ENCODE peak calls at places on chromosomes 1 and 21, in eight cellular contexts. A, H, Z, X, O, C, J and Y are unnamed samples.

GRCh38 chr1:226960944-226961765 is 21.1 kb downstream of the COQ8A start:
- DNase-seq in X (no peak), O (no peak), A (no peak), Z (no peak), C (no peak), H (peak), J (no peak), Y (no peak)

GRCh38 chr1:109723351-109723750 is 11.3 kb downstream of the GSTM5 start:
- DNase-seq in Z (no peak), O (peak), J (no peak), C (peak), H (no peak), X (peak), A (no peak), Y (no peak)

GRCh38 chr1:74689800-74690696 is 16.5 kb upstream of the ERICH3 start:
- DNase-seq in J (no peak), O (peak), C (peak), X (peak), A (no peak), Z (peak), H (no peak), Y (no peak)

GRCh38 chr1:223089250-223089649 is 53.8 kb downstream of the TLR5 start:
- DNase-seq in O (no peak), C (no peak), Z (no peak), J (no peak), H (peak), A (no peak), X (no peak), Y (no peak)

GRCh38 chr1:27760411-27760810 is 12.6 kb upstream of the STX12 start:
- DNase-seq in X (peak), A (no peak), J (no peak), H (no peak), Z (no peak), C (peak), O (no peak), Y (no peak)

GRCh38 chr1:114318951-114319350 is 165.3 kb upstream of the SYT6 start:
- DNase-seq in A (no peak), X (no peak), O (no peak), Z (no peak), C (no peak), J (no peak), H (no peak), Y (no peak)

GRCh38 chr1:166884040-166884642 is 8.1 kb upstream of the TADA1 start:
- DNase-seq in X (peak), O (peak), C (peak), H (peak), Z (no peak), J (peak), A (no peak), Y (no peak)

GRCh38 chr1:231526536-231526935 is 1.9 kb upstream of the TSNAX start:
- DNase-seq in A (no peak), C (no peak), Z (no peak), O (no peak), X (no peak), H (no peak), J (no peak), Y (no peak)

GRCh38 chr1:247295274-247295684 is 36.4 kb downstream of the ZNF496 start:
- DNase-seq in H (no peak), J (no peak), A (no peak), C (peak), O (peak), Z (no peak), X (peak), Y (no peak)

GRCh38 chr1:26373281-26373680 is 731 bp upstream of the ZNF683 start:
- DNase-seq in A (no peak), O (no peak), Z (peak), C (no peak), X (no peak), J (no peak), H (no peak), Y (peak)

GRCh38 chr1:202009326-202010031 is 908 bp upstream of the ELF3 start:
- DNase-seq in X (peak), O (peak), C (peak), J (peak), H (peak), A (peak), Z (peak), Y (peak)

GRCh38 chr1:154788241-154788870 is 81.7 kb downstream of the KCNN3 start:
- DNase-seq in H (peak), Z (no peak), O (no peak), A (no peak), X (no peak), C (no peak), J (no peak), Y (no peak)

GRCh38 chr1:61403863-61404615 is 320.9 kb downstream of the TM2D1 start:
- DNase-seq in C (peak), H (no peak), J (no peak), O (no peak), X (peak), A (no peak), Z (no peak), Y (no peak)

GRCh38 chr21:29213513-29214385 is 83.3 kb downstream of the MAP3K7CL start:
- DNase-seq in H (no peak), Z (no peak), J (no peak), O (no peak), X (no peak), A (no peak), C (no peak), Y (no peak)

GRCh38 chr1:53112271-53112774 is 30.1 kb downstream of the SLC1A7 start:
- DNase-seq in Z (no peak), A (no peak), H (no peak), O (peak), C (peak), J (no peak), X (peak), Y (no peak)

GRCh38 chr1:53111073-53111556 is 31.3 kb downstream of the SLC1A7 start:
- DNase-seq in J (no peak), Z (no peak), A (no peak), C (peak), O (peak), H (no peak), X (no peak), Y (no peak)

GRCh38 chr1:53112861-53113260 is 29.6 kb downstream of the SLC1A7 start:
- DNase-seq in H (no peak), C (no peak), J (no peak), A (no peak), Z (no peak), O (peak), X (no peak), Y (no peak)

GRCh38 chr1:53110370-53111072 is 31.9 kb downstream of the SLC1A7 start:
- DNase-seq in J (no peak), X (peak), Z (no peak), O (peak), H (no peak), A (no peak), C (peak), Y (no peak)

GRCh38 chr1:53111693-53112092 is 30.7 kb downstream of the SLC1A7 start:
- DNase-seq in O (no peak), J (no peak), X (no peak), H (no peak), C (no peak), A (no peak), Z (no peak), Y (no peak)
- H3K4me3 ChIP-seq in O (no peak), J (no peak), X (no peak), H (no peak), C (no peak), A (no peak), Z (no peak), Y (no peak)

GRCh38 chr21:32415999-32416398 is 3.5 kb downstream of the EVA1C start:
- DNase-seq in O (no peak), Z (no peak), H (no peak), X (no peak), A (no peak), C (no peak), J (no peak), Y (no peak)
- H3K4me3 ChIP-seq in O (no peak), Z (no peak), H (no peak), X (no peak), A (peak), C (no peak), J (no peak), Y (no peak)

DNA sequence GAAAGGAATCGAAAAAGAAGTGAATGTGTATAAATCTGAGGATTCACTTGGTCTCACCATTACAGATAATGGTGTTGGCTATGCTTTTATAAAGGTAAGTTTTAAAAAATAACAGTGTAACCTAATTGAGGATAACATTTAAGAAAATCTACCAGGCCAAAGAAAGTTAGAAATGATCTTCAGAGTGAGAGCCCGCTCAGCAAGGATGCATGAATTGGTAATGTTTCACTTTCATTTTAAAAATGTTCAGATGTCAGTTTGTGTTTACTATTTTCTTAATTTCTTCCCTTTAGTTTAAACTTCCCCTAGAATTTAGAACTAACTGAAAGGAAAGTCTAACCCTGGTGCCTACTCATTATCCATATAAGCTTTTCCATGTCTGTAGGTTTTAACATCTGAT is 35.0 kb downstream of the GIPC2 start:
- DNase-seq in C (no peak), Z (no peak), A (no peak), H (no peak), O (no peak), J (no peak), X (no peak), Y (no peak)
- H3K4me3 ChIP-seq in C (peak), Z (peak), A (peak), H (no peak), O (no peak), J (no peak), X (no peak), Y (no peak)

GRCh38 chr1:110879758-110880606 is 7.0 kb downstream of the CD53 start:
- DNase-seq in O (no peak), X (no peak), A (no peak), C (no peak), J (no peak), Z (peak), H (no peak), Y (peak)

GRCh38 chr1:110877776-110878175 is 4.8 kb downstream of the CD53 start:
- DNase-seq in A (no peak), X (no peak), Z (no peak), C (no peak), H (no peak), O (no peak), J (no peak), Y (no peak)

GRCh38 chr1:110877364-110877763 is 4.4 kb downstream of the CD53 start:
- DNase-seq in H (no peak), Z (no peak), O (no peak), X (no peak), J (no peak), A (no peak), C (no peak), Y (no peak)

GRCh38 chr1:110880708-110881374 is 7.9 kb downstream of the CD53 start:
- DNase-seq in Z (peak), C (no peak), H (no peak), O (no peak), J (no peak), A (no peak), X (no peak), Y (peak)

GRCh38 chr1:110878993-110879392 is 6.0 kb downstream of the CD53 start:
- DNase-seq in J (no peak), O (no peak), H (no peak), C (no peak), A (no peak), X (no peak), Z (no peak), Y (no peak)
- H3K4me3 ChIP-seq in J (no peak), O (no peak), H (no peak), C (no peak), A (no peak), X (no peak), Z (peak), Y (peak)

GRCh38 chr1:230132758-230133157 is 65.7 kb downstream of the GALNT2 start:
- DNase-seq in Z (no peak), A (no peak), C (no peak), X (no peak), O (no peak), J (no peak), H (no peak), Y (no peak)
- H3K4me3 ChIP-seq in Z (no peak), A (no peak), C (no peak), X (no peak), O (no peak), J (no peak), H (no peak), Y (no peak)

GRCh38 chr1:149849246-149849946 is 50.0 kb upstream of the BOLA1 start:
- DNase-seq in J (no peak), Z (no peak), H (no peak), A (no peak), X (no peak), O (no peak), C (no peak), Y (no peak)

GRCh38 chr1:149849947-149850360 is 49.4 kb upstream of the BOLA1 start:
- DNase-seq in C (peak), A (no peak), X (peak), H (no peak), J (no peak), Z (no peak), O (no peak), Y (no peak)

GRCh38 chr1:149846600-149847466 is 52.5 kb upstream of the BOLA1 start:
- DNase-seq in J (no peak), O (no peak), A (no peak), C (no peak), H (no peak), X (no peak), Z (no peak), Y (no peak)

GRCh38 chr1:149848340-149848771 is 51.0 kb upstream of the BOLA1 start:
- DNase-seq in A (no peak), X (no peak), H (no peak), O (no peak), Z (no peak), J (no peak), C (no peak), Y (no peak)

DNA sequence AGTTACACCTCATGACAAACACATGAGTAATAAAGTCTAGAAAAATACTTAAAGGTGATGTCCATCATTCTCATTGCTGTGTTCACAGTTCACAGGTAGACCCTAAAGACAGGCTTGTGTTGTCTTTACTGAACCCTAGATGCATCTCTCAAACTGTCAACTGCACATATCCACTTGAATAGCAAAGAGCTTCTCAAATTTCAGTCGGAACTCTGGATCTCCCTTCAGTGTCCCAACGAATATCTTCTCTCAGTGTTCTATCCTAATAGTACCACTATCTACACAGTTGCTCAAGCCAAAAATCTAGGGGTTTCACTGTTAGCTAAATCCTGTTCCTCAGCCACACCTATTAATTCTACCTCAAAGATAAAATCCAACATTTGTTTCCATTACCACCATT is 50.6 kb upstream of the BOLA1 start:
- DNase-seq in A (no peak), C (peak), O (no peak), H (no peak), Z (no peak), X (no peak), J (no peak), Y (no peak)
- H3K4me3 ChIP-seq in A (peak), C (peak), O (peak), H (no peak), Z (peak), X (peak), J (no peak), Y (peak)

DNA sequence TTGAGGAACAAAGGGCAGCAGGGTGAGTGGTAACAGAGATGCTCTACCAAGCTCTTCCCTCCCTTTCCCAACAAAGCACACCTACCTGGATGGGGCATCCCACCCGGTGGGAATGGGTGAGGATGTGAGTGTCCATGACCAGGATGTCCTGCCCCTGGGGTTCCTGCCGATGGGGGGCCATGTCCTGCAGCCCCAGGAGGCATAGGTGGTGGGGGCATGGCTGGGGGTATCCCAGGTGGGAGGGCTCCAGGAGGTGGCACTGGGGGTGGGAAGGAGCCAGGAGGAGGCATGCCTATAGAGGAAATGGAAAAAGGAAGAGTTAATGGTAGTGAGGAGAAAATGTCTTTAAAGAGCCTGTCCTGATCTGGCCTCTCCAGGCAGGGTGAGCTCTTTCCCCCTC is 1.9 kb downstream of the SF3B4 start:
- DNase-seq in C (no peak), O (no peak), J (no peak), Z (no peak), X (no peak), A (no peak), H (no peak), Y (no peak)
- H3K4me3 ChIP-seq in C (no peak), O (no peak), J (no peak), Z (no peak), X (no peak), A (no peak), H (no peak), Y (no peak)

GRCh38 chr1:162635418-162635817 is 3.2 kb downstream of the DDR2 start:
- DNase-seq in Z (no peak), X (no peak), H (no peak), O (peak), C (no peak), J (no peak), A (no peak), Y (no peak)
- H3K4me3 ChIP-seq in Z (no peak), X (peak), H (peak), O (peak), C (peak), J (peak), A (peak), Y (no peak)